ENCODE peak calls at places on chromosome 12, in five cellular contexts. V is germinal center; Z is central memory CD8-positive, alpha-beta T cell; N is aorta; G is endothelial cell. A is an unnamed sample.

GRCh38 chr12:130280226-130280625 is 57.5 kb upstream of the PIWIL1 start:
- DNase-seq in V (no peak), Z (no peak), N (no peak), G (no peak), A (no peak)

GRCh38 chr12:18546399-18546798 is 191.4 kb downstream of the PLCZ1 start:
- DNase-seq in V (no peak), Z (no peak), N (no peak), G (no peak), A (no peak)

GRCh38 chr12:52354197-52354596 is 13.1 kb downstream of the KRT85 start:
- DNase-seq in V (no peak), Z (no peak), N (no peak), G (no peak), A (peak; percentile 56)

GRCh38 chr12:119544780-119545625 is 48.6 kb upstream of the TMEM233 start:
- DNase-seq in V (peak; percentile 65), Z (peak; percentile 17), N (peak; percentile 61), G (peak; percentile 78), A (peak; percentile 71)

GRCh38 chr12:79661629-79662028 is 29.1 kb downstream of the PAWR start:
- DNase-seq in V (no peak), Z (no peak), N (no peak), G (no peak), A (no peak)

GRCh38 chr12:6792522-6793201 is 3.3 kb downstream of the CD4 start:
- DNase-seq in V (no peak), Z (no peak), N (peak; percentile 82), G (no peak), A (no peak)

GRCh38 chr12:121781751-121782615 is 11.5 kb downstream of the RHOF start:
- DNase-seq in V (peak; percentile 52), Z (no peak), N (no peak), G (no peak), A (no peak)

GRCh38 chr12:40015360-40015759 is 90.5 kb downstream of the SLC2A13 start:
- DNase-seq in V (no peak), Z (no peak), N (no peak), G (no peak), A (no peak)

GRCh38 chr12:116559330-116560080 is at the start of gene MAP1LC3B2:
- DNase-seq in V (peak; percentile 85), Z (peak; percentile 53), N (peak; percentile 77), G (no peak), A (peak; percentile 72)

GRCh38 chr12:49110191-49111155 is at the start of gene LMBR1L:
- DNase-seq in V (peak; percentile 99), Z (peak; percentile 91), N (peak; percentile 98), G (peak; percentile 88), A (peak; percentile 98)

GRCh38 chr12:58895053-58895452 is 25.3 kb downstream of the LRIG3 start:
- DNase-seq in V (no peak), Z (no peak), N (no peak), G (no peak), A (no peak)

GRCh38 chr12:65510584-65511050 is 232.1 kb downstream of the MSRB3 start:
- DNase-seq in V (no peak), Z (no peak), N (no peak), G (no peak), A (peak; percentile 87)

GRCh38 chr12:51341259-51342007 is 5.0 kb downstream of the CELA1 start:
- DNase-seq in V (peak; percentile 69), Z (peak; percentile 59), N (peak; percentile 78), G (peak; percentile 70), A (peak; percentile 83)

GRCh38 chr12:26867084-26867483 is 34.1 kb upstream of the ITPR2 start:
- DNase-seq in V (no peak), Z (no peak), N (no peak), G (no peak), A (no peak)

GRCh38 chr12:571795-572531 is 91.3 kb downstream of the NINJ2 start:
- DNase-seq in V (no peak), Z (no peak), N (peak; percentile 55), G (no peak), A (peak; percentile 58)

A was measured in sciatic nerve.